ENCODE peak calls at places on chromosomes 4 and X, in eight cellular contexts. One of them, this sample, is unnamed.

GRCh38 chr4:119020158-119020557 is 115.5 kb upstream of the MYOZ2 start:
- DNase-seq in T-helper 1 cell: no peak
- DNase-seq in NCI-H1417: no peak
- DNase-seq in H1: no peak
- DNase-seq in amniotic stem cell: no peak
- DNase-seq in activated CD4-positive, alpha-beta T cell treated with anti-CD3 and anti-CD28 coated beads, Interleukin-2, amount 50 U/mL, for 1 hour: no peak
- DNase-seq in mesothelial cell of epicardium: no peak
- DNase-seq in cardiac muscle cell: no peak
- DNase-seq in this sample: no peak

GRCh38 chr4:31613946-31614623 is 893.9 kb downstream of the PCDH7 start:
- DNase-seq in T-helper 1 cell: no peak
- DNase-seq in NCI-H1417: peak
- DNase-seq in H1: no peak
- DNase-seq in amniotic stem cell: no peak
- DNase-seq in activated CD4-positive, alpha-beta T cell treated with anti-CD3 and anti-CD28 coated beads, Interleukin-2, amount 50 U/mL, for 1 hour: no peak
- DNase-seq in mesothelial cell of epicardium: no peak
- DNase-seq in cardiac muscle cell: no peak
- DNase-seq in this sample: no peak

GRCh38 chr4:133711817-133712216 is 489.8 kb downstream of the PABPC4L start:
- DNase-seq in T-helper 1 cell: no peak
- DNase-seq in NCI-H1417: no peak
- DNase-seq in H1: no peak
- DNase-seq in amniotic stem cell: no peak
- DNase-seq in activated CD4-positive, alpha-beta T cell treated with anti-CD3 and anti-CD28 coated beads, Interleukin-2, amount 50 U/mL, for 1 hour: no peak
- DNase-seq in mesothelial cell of epicardium: no peak
- DNase-seq in cardiac muscle cell: peak
- DNase-seq in this sample: no peak

GRCh38 chr4:163263601-163264000 is 68.8 kb downstream of the NPY1R start:
- DNase-seq in T-helper 1 cell: no peak
- DNase-seq in NCI-H1417: no peak
- DNase-seq in H1: no peak
- DNase-seq in amniotic stem cell: no peak
- DNase-seq in activated CD4-positive, alpha-beta T cell treated with anti-CD3 and anti-CD28 coated beads, Interleukin-2, amount 50 U/mL, for 1 hour: no peak
- DNase-seq in mesothelial cell of epicardium: no peak
- DNase-seq in cardiac muscle cell: no peak
- DNase-seq in this sample: no peak

GRCh38 chrX:41634284-41634683 is 54.5 kb upstream of the GPR34 start:
- DNase-seq in T-helper 1 cell: no peak
- DNase-seq in NCI-H1417: no peak
- DNase-seq in H1: no peak
- DNase-seq in amniotic stem cell: no peak
- DNase-seq in activated CD4-positive, alpha-beta T cell treated with anti-CD3 and anti-CD28 coated beads, Interleukin-2, amount 50 U/mL, for 1 hour: no peak
- DNase-seq in mesothelial cell of epicardium: no peak
- DNase-seq in cardiac muscle cell: peak
- DNase-seq in this sample: peak

GRCh38 chr4:148065069-148065468 is 333.2 kb downstream of the ARHGAP10 start:
- DNase-seq in T-helper 1 cell: no peak
- DNase-seq in NCI-H1417: peak
- DNase-seq in H1: no peak
- DNase-seq in amniotic stem cell: peak
- DNase-seq in activated CD4-positive, alpha-beta T cell treated with anti-CD3 and anti-CD28 coated beads, Interleukin-2, amount 50 U/mL, for 1 hour: no peak
- DNase-seq in mesothelial cell of epicardium: no peak
- DNase-seq in cardiac muscle cell: peak
- DNase-seq in this sample: no peak

GRCh38 chr4:102501635-102502382 is 650 bp downstream of the NFKB1 start:
- DNase-seq in T-helper 1 cell: peak
- DNase-seq in NCI-H1417: peak
- DNase-seq in H1: no peak
- DNase-seq in amniotic stem cell: peak
- DNase-seq in activated CD4-positive, alpha-beta T cell treated with anti-CD3 and anti-CD28 coated beads, Interleukin-2, amount 50 U/mL, for 1 hour: peak
- DNase-seq in mesothelial cell of epicardium: peak
- DNase-seq in cardiac muscle cell: peak
- DNase-seq in this sample: peak

GRCh38 chr4:24488399-24489164 is 95.8 kb downstream of the DHX15 start:
- DNase-seq in T-helper 1 cell: peak
- DNase-seq in NCI-H1417: peak
- DNase-seq in H1: peak
- DNase-seq in amniotic stem cell: peak
- DNase-seq in activated CD4-positive, alpha-beta T cell treated with anti-CD3 and anti-CD28 coated beads, Interleukin-2, amount 50 U/mL, for 1 hour: peak
- DNase-seq in mesothelial cell of epicardium: peak
- DNase-seq in cardiac muscle cell: peak
- DNase-seq in this sample: peak

GRCh38 chr4:7689773-7690693 is 249.6 kb downstream of the AFAP1 start:
- DNase-seq in T-helper 1 cell: no peak
- DNase-seq in NCI-H1417: no peak
- DNase-seq in H1: no peak
- DNase-seq in amniotic stem cell: no peak
- DNase-seq in activated CD4-positive, alpha-beta T cell treated with anti-CD3 and anti-CD28 coated beads, Interleukin-2, amount 50 U/mL, for 1 hour: no peak
- DNase-seq in mesothelial cell of epicardium: no peak
- DNase-seq in cardiac muscle cell: no peak
- DNase-seq in this sample: no peak

GRCh38 chrX:44400588-44400987 is 57.1 kb upstream of the EFHC2 start:
- DNase-seq in T-helper 1 cell: no peak
- DNase-seq in NCI-H1417: no peak
- DNase-seq in H1: no peak
- DNase-seq in amniotic stem cell: peak
- DNase-seq in activated CD4-positive, alpha-beta T cell treated with anti-CD3 and anti-CD28 coated beads, Interleukin-2, amount 50 U/mL, for 1 hour: no peak
- DNase-seq in mesothelial cell of epicardium: no peak
- DNase-seq in cardiac muscle cell: peak
- DNase-seq in this sample: no peak

GRCh38 chr4:13970349-13970748 is 342.8 kb upstream of the BOD1L1 start:
- DNase-seq in T-helper 1 cell: no peak
- DNase-seq in NCI-H1417: no peak
- DNase-seq in H1: no peak
- DNase-seq in amniotic stem cell: no peak
- DNase-seq in activated CD4-positive, alpha-beta T cell treated with anti-CD3 and anti-CD28 coated beads, Interleukin-2, amount 50 U/mL, for 1 hour: no peak
- DNase-seq in mesothelial cell of epicardium: no peak
- DNase-seq in cardiac muscle cell: no peak
- DNase-seq in this sample: no peak

GRCh38 chrX:7946960-7947359 is 19.7 kb upstream of the PNPLA4 start:
- DNase-seq in T-helper 1 cell: no peak
- DNase-seq in NCI-H1417: no peak
- DNase-seq in H1: no peak
- DNase-seq in amniotic stem cell: no peak
- DNase-seq in activated CD4-positive, alpha-beta T cell treated with anti-CD3 and anti-CD28 coated beads, Interleukin-2, amount 50 U/mL, for 1 hour: no peak
- DNase-seq in mesothelial cell of epicardium: no peak
- DNase-seq in cardiac muscle cell: no peak
- DNase-seq in this sample: no peak

GRCh38 chr4:128354205-128354821 is 66.7 kb upstream of the PGRMC2 start:
- DNase-seq in T-helper 1 cell: no peak
- DNase-seq in NCI-H1417: peak
- DNase-seq in H1: no peak
- DNase-seq in amniotic stem cell: no peak
- DNase-seq in activated CD4-positive, alpha-beta T cell treated with anti-CD3 and anti-CD28 coated beads, Interleukin-2, amount 50 U/mL, for 1 hour: no peak
- DNase-seq in mesothelial cell of epicardium: no peak
- DNase-seq in cardiac muscle cell: peak
- DNase-seq in this sample: no peak

GRCh38 chrX:106397788-106398538 is 213.8 kb upstream of the RADX start:
- DNase-seq in T-helper 1 cell: no peak
- DNase-seq in NCI-H1417: no peak
- DNase-seq in H1: no peak
- DNase-seq in amniotic stem cell: no peak
- DNase-seq in activated CD4-positive, alpha-beta T cell treated with anti-CD3 and anti-CD28 coated beads, Interleukin-2, amount 50 U/mL, for 1 hour: no peak
- DNase-seq in mesothelial cell of epicardium: no peak
- DNase-seq in cardiac muscle cell: peak
- DNase-seq in this sample: no peak

This sample was measured in K562.